ENCODE peak calls at places on chromosomes 7 and 10, in four cellular contexts. P, N, O and A are unnamed samples.

GRCh38 chr7:116577320-116577871 is 52.6 kb downstream of the CAV1 start:
- DNase-seq in P (no peak), N (no peak), O (no peak), A (no peak)

GRCh38 chr7:35420657-35421056 is 166.8 kb upstream of the TBX20 start:
- DNase-seq in P (peak), N (no peak), O (no peak), A (no peak)

GRCh38 chr7:106774768-106775551 is 90.1 kb upstream of the PIK3CG start:
- DNase-seq in P (peak), N (no peak), O (no peak), A (no peak)

GRCh38 chr7:962401-963081 is 8.1 kb upstream of the ADAP1 start:
- DNase-seq in P (no peak), N (peak), O (no peak), A (no peak)

GRCh38 chr10:22103701-22104100 is 100.2 kb upstream of the DNAJC1 start:
- DNase-seq in P (peak), N (no peak), O (no peak), A (no peak)

GRCh38 chr10:43407576-43408330 is 1.2 kb downstream of the HNRNPF start:
- DNase-seq in P (peak), N (peak), O (no peak), A (peak)

GRCh38 chr7:70387197-70387596 is 744.7 kb upstream of the GALNT17 start:
- DNase-seq in P (no peak), N (no peak), O (no peak), A (no peak)

GRCh38 chr7:3109516-3109915 is 65.8 kb upstream of the CARD11 start:
- DNase-seq in P (no peak), N (peak), O (no peak), A (no peak)

GRCh38 chr10:128116851-128117615 is 9.2 kb downstream of the MKI67 start:
- DNase-seq in P (peak), N (no peak), O (no peak), A (no peak)

GRCh38 chr7:5143106-5143505 is 46.9 kb upstream of the WIPI2 start:
- DNase-seq in P (no peak), N (no peak), O (no peak), A (no peak)

GRCh38 chr7:27099224-27099838 is 3.2 kb downstream of the HOXA2 start:
- DNase-seq in P (no peak), N (no peak), O (no peak), A (no peak)

GRCh38 chr7:28409716-28410627 is 2.3 kb upstream of the CREB5 start:
- DNase-seq in P (peak), N (peak), O (no peak), A (no peak)

GRCh38 chr10:15211464-15211979 is 43.0 kb upstream of the NMT2 start:
- DNase-seq in P (peak), N (no peak), O (peak), A (peak)

GRCh38 chr7:149509774-149510173 is 12.2 kb upstream of the ZNF746 start:
- DNase-seq in P (no peak), N (no peak), O (no peak), A (no peak)

GRCh38 chr7:150502519-150502918 is 12.2 kb upstream of the GIMAP7 start:
- DNase-seq in P (no peak), N (no peak), O (no peak), A (no peak)

GRCh38 chr7:78530351-78530750 is 731.8 kb downstream of the PHTF2 start:
- DNase-seq in P (peak), N (no peak), O (peak), A (no peak)

GRCh38 chr10:96643920-96644319 is 57.1 kb upstream of the TM9SF3 start:
- DNase-seq in P (no peak), N (no peak), O (no peak), A (no peak)

GRCh38 chr7:39458346-39458745 is 107.9 kb upstream of the YAE1 start:
- DNase-seq in P (peak), N (no peak), O (no peak), A (no peak)

GRCh38 chr10:125190961-125191360 is 30.6 kb upstream of the CTBP2 start:
- DNase-seq in P (no peak), N (peak), O (no peak), A (no peak)

GRCh38 chr7:512541-513311 is 6.9 kb downstream of the PDGFA start:
- DNase-seq in P (no peak), N (no peak), O (no peak), A (no peak)

GRCh38 chr10:54843085-54843646 is 42.1 kb upstream of the PCDH15 start:
- DNase-seq in P (no peak), N (no peak), O (no peak), A (no peak)

GRCh38 chr7:94405506-94405905 is 10.8 kb downstream of the COL1A2 start:
- DNase-seq in P (no peak), N (no peak), O (no peak), A (no peak)

GRCh38 chr10:14356921-14357320 is 26.2 kb upstream of the FRMD4A start:
- DNase-seq in P (peak), N (no peak), O (peak), A (no peak)

GRCh38 chr10:83682399-83682798 is 456.9 kb upstream of the GHITM start:
- DNase-seq in P (no peak), N (no peak), O (no peak), A (no peak)

GRCh38 chr10:50393784-50394183 is 142.5 kb upstream of the ASAH2 start:
- DNase-seq in P (peak), N (no peak), O (no peak), A (no peak)

GRCh38 chr7:154767194-154767593 is 235.7 kb downstream of the PAXIP1 start:
- DNase-seq in P (no peak), N (no peak), O (no peak), A (no peak)

GRCh38 chr10:86295791-86296190 is 70.8 kb downstream of the GRID1 start:
- DNase-seq in P (no peak), N (peak), O (no peak), A (no peak)

GRCh38 chr10:55426138-55426537 is 625.1 kb upstream of the PCDH15 start:
- DNase-seq in P (no peak), N (no peak), O (no peak), A (no peak)

GRCh38 chr7:128266891-128267839 is 26.1 kb downstream of the LEP start:
- DNase-seq in P (peak), N (peak), O (peak), A (peak)

GRCh38 chr7:100124301-100125229 is 2.2 kb upstream of the MBLAC1 start:
- DNase-seq in P (no peak), N (no peak), O (no peak), A (no peak)

GRCh38 chr7:67348171-67348570 is 351.5 kb downstream of the TYW1 start:
- DNase-seq in P (no peak), N (peak), O (no peak), A (no peak)

GRCh38 chr7:107874605-107875446 is 16.2 kb upstream of the DLD start:
- DNase-seq in P (peak), N (no peak), O (peak), A (peak)

DNA sequence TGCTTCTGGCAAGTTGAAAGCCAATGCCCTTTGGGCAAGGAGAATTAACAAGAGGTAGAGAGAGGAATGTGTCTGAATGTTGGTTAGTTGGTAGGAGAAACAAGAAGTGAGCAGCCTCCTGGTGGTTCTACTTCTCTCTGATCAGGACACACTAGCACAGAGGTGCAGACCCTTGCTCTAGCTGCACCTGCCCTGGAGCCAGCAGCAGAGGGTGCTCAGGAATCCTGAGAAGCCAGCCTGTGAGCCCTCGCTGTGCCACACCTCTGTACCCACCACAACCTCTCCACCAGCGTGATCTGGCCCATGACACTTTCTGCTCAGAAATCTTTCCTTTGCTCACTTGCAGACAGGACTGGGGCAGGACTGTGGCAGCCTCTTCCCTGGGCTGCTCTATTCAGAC is 364.7 kb downstream of the RPS24 start:
- DNase-seq in P (no peak), N (no peak), O (no peak), A (no peak)
- TF ChIP-seq CTCF in P (no peak), N (no peak), O (no peak), A (no peak)

GRCh38 chr7:151844828-151845200 is 32.1 kb downstream of the PRKAG2 start:
- DNase-seq in P (no peak), N (no peak), O (no peak), A (no peak)
- TF ChIP-seq CTCF in P (no peak), N (no peak), O (no peak), A (no peak)

GRCh38 chr10:72007246-72007892 is 43.2 kb downstream of the CHST3 start:
- DNase-seq in P (no peak), N (no peak), O (no peak), A (no peak)
- TF ChIP-seq CTCF in P (no peak), N (no peak), O (no peak), A (no peak)

GRCh38 chr10:75926763-75927162 is 495.3 kb downstream of the LRMDA start:
- DNase-seq in P (no peak), N (no peak), O (no peak), A (no peak)
- TF ChIP-seq CTCF in P (no peak), N (no peak), O (no peak), A (no peak)